ENCODE peak calls at places on chromosomes 16 and 17, in five cellular contexts. S, T, B, M and C are unnamed samples.

GRCh38 chr16:11624645-11625607 is 38.2 kb upstream of the LITAF start:
- DNase-seq in S (no peak), T (no peak), B (peak), M (no peak), C (no peak)

GRCh38 chr17:81831563-81831956 is 1.5 kb downstream of the MCRIP1 start:
- DNase-seq in S (no peak), T (no peak), B (peak), M (no peak), C (no peak)

GRCh38 chr17:36994438-36994837 is 45.7 kb downstream of the AATF start:
- DNase-seq in S (no peak), T (no peak), B (no peak), M (no peak), C (no peak)

GRCh38 chr17:48546187-48546923 is 1.4 kb upstream of the HOXB2 start:
- DNase-seq in S (no peak), T (no peak), B (peak), M (no peak), C (no peak)

GRCh38 chr17:14304876-14305636 is 4.2 kb downstream of the HS3ST3B1 start:
- DNase-seq in S (no peak), T (no peak), B (peak), M (no peak), C (peak)

GRCh38 chr17:48589831-48590602 is at the start of gene HOXB3:
- DNase-seq in S (no peak), T (no peak), B (no peak), M (no peak), C (no peak)

GRCh38 chr16:12027091-12027490 is 50.6 kb downstream of the SNX29 start:
- DNase-seq in S (no peak), T (peak), B (no peak), M (no peak), C (no peak)

GRCh38 chr16:9134739-9135138 is 43.3 kb downstream of the HAPSTR1 start:
- DNase-seq in S (peak), T (peak), B (peak), M (peak), C (no peak)

GRCh38 chr17:48261297-48261880 is 153.8 kb downstream of the SNX11 start:
- DNase-seq in S (peak), T (peak), B (peak), M (no peak), C (no peak)

GRCh38 chr17:2814499-2815341 is 18.5 kb downstream of the RAP1GAP2 start:
- DNase-seq in S (peak), T (no peak), B (no peak), M (no peak), C (no peak)

GRCh38 chr16:69243479-69243878 is 56.5 kb downstream of the SNTB2 start:
- DNase-seq in S (no peak), T (no peak), B (no peak), M (no peak), C (no peak)

GRCh38 chr16:89700649-89701424 is 668 bp downstream of the SPATA2L start:
- DNase-seq in S (peak), T (no peak), B (peak), M (peak), C (no peak)

GRCh38 chr16:27402964-27403600 is 1.1 kb downstream of the IL21R start:
- DNase-seq in S (no peak), T (no peak), B (no peak), M (no peak), C (no peak)

GRCh38 chr17:79991924-79992656 is 43.6 kb downstream of the TBC1D16 start:
- DNase-seq in S (peak), T (no peak), B (no peak), M (peak), C (no peak)

GRCh38 chr17:64183815-64184397 is 54.0 kb upstream of the ERN1 start:
- DNase-seq in S (no peak), T (no peak), B (no peak), M (no peak), C (peak)

GRCh38 chr16:31105677-31106213 is 2.4 kb upstream of the BCKDK start:
- DNase-seq in S (peak), T (no peak), B (peak), M (peak), C (no peak)

GRCh38 chr16:4803479-4804243 is 1.2 kb upstream of the ROGDI start:
- DNase-seq in S (no peak), T (no peak), B (peak), M (no peak), C (no peak)

GRCh38 chr16:78567713-78568112 is 468.3 kb downstream of the WWOX start:
- DNase-seq in S (no peak), T (no peak), B (no peak), M (no peak), C (no peak)

GRCh38 chr17:82202981-82203380 is 9.7 kb downstream of the CCDC57 start:
- DNase-seq in S (no peak), T (no peak), B (no peak), M (no peak), C (no peak)

GRCh38 chr16:749010-749409 is 8.2 kb upstream of the CIAO3 start:
- DNase-seq in S (no peak), T (no peak), B (no peak), M (no peak), C (no peak)

GRCh38 chr16:85923153-85924021 is 24.4 kb downstream of the IRF8 start:
- DNase-seq in S (no peak), T (no peak), B (no peak), M (no peak), C (no peak)

GRCh38 chr17:61581611-61582349 is 9.2 kb downstream of the NACA2 start:
- DNase-seq in S (no peak), T (no peak), B (no peak), M (no peak), C (no peak)
- TF ChIP-seq POLR2A in S (no peak), T (no peak), B (no peak), M (no peak), C (no peak)

GRCh38 chr16:50490828-50491227 is 57.4 kb upstream of the NKD1 start:
- DNase-seq in S (no peak), T (no peak), B (no peak), M (no peak), C (no peak)
- TF ChIP-seq POLR2AphosphoS5 in S (no peak), T (no peak), B (no peak), M (no peak), C (no peak)

GRCh38 chr17:46770818-46771600 is 47.5 kb downstream of the WNT3 start:
- DNase-seq in S (peak), T (no peak), B (peak), M (peak), C (no peak)
- TF ChIP-seq POLR2A in S (no peak), T (no peak), B (peak), M (no peak), C (no peak)

DNA sequence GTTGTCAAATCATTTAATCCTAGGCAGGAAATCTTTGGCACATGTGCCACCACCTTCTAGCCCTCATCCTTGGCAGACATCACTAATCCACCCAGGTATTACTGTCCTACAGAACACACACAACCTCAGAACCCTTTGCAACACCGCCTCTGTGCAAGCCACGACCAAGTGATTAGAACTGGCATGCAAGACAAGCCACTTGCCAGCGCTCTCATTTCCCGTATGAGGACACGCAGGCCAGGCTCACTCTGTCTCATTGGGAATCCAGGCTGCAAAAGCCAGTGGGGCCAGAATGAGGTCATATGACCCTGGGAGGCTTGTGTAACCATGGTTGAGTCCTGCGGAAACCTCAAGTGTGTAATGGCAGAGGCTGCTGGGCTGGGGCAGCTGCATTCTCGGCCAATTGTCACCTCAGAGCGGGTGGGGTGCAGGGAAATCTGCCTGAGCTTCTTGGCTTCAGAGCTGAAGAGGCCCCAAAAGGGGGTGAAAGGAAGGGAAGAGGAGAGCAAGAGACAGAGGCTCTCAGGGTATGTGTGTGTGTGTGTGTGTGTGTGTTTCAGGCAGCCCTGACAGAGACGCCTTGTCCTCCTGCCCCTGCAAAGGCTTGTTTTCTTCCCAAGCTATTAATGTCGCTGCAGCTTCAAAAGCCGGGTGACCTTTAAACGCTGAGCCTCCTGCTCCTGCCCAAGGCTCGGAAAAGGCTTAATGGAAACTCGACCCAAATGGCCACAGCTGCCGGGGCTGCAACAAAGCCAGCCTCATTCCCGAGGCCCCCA is 43.2 kb upstream of the MRPS23 start:
- DNase-seq in S (peak), T (peak), B (peak), M (peak), C (peak)
- TF ChIP-seq POLR2AphosphoS5 in S (peak), T (peak), B (no peak), M (peak), C (peak)